ENCODE peak calls at places on chromosome 1, in four cellular contexts. N, T, U and E are unnamed samples.

GRCh38 chr1:160777486-160778089 is 18.4 kb upstream of the LY9 start:
- DNase-seq in N (no peak), T (no peak), U (peak; percentile 68), E (peak; percentile 21)

GRCh38 chr1:2101531-2101930 is 51.3 kb downstream of the PRKCZ start:
- DNase-seq in N (no peak), T (no peak), U (no peak), E (no peak)

GRCh38 chr1:163047951-163048659 is 21.1 kb upstream of the RGS4 start:
- DNase-seq in N (no peak), T (no peak), U (no peak), E (no peak)

GRCh38 chr1:150507912-150508864 is at the start of gene ECM1:
- DNase-seq in N (no peak), T (no peak), U (no peak), E (no peak)

GRCh38 chr1:204545202-204545601 is 29.0 kb downstream of the MDM4 start:
- DNase-seq in N (no peak), T (no peak), U (no peak), E (no peak)

GRCh38 chr1:59013276-59013927 is 229.6 kb upstream of the JUN start:
- DNase-seq in N (no peak), T (no peak), U (peak; percentile 67), E (no peak)

GRCh38 chr1:4165901-4166300 is 265.8 kb upstream of the C1orf174 start:
- DNase-seq in N (no peak), T (no peak), U (no peak), E (no peak)

GRCh38 chr1:68197891-68198290 is 34.4 kb downstream of the WLS start:
- DNase-seq in N (no peak), T (no peak), U (no peak), E (no peak)

GRCh38 chr1:220879509-220880366 is 495 bp downstream of the HLX start:
- DNase-seq in N (no peak), T (no peak), U (peak; percentile 62), E (peak; percentile 90)

GRCh38 chr1:66333463-66334232 is 200.3 kb upstream of the SGIP1 start:
- DNase-seq in N (no peak), T (no peak), U (peak; percentile 12), E (no peak)

GRCh38 chr1:159068877-159069276 is 7.7 kb downstream of the AIM2 start:
- DNase-seq in N (no peak), T (no peak), U (no peak), E (no peak)

GRCh38 chr1:1430114-1430982 is 5.1 kb upstream of the VWA1 start:
- DNase-seq in N (peak; percentile 23), T (peak; percentile 53), U (peak; percentile 70), E (peak; percentile 69)

GRCh38 chr1:89737985-89738510 is 82.8 kb upstream of the LRRC8D start:
- DNase-seq in N (no peak), T (no peak), U (no peak), E (no peak)

GRCh38 chr1:233844697-233845096 is 59.8 kb upstream of the SLC35F3 start:
- DNase-seq in N (no peak), T (no peak), U (no peak), E (no peak)

GRCh38 chr1:167310732-167311131 is 90.0 kb downstream of the POU2F1 start:
- DNase-seq in N (no peak), T (no peak), U (no peak), E (no peak)

GRCh38 chr1:85297855-85298629 is 21.6 kb upstream of the BCL10 start:
- DNase-seq in N (peak; percentile 100), T (no peak), U (peak; percentile 41), E (no peak)

GRCh38 chr1:26012862-26013261 is 8.7 kb upstream of the EXTL1 start:
- DNase-seq in N (no peak), T (no peak), U (no peak), E (no peak)

GRCh38 chr1:28173151-28173979 is 3.1 kb downstream of the PTAFR start:
- DNase-seq in N (no peak), T (no peak), U (no peak), E (no peak)

GRCh38 chr1:224609333-224609732 is 6.8 kb upstream of the CNIH3 start:
- DNase-seq in N (no peak), T (no peak), U (no peak), E (no peak)

GRCh38 chr1:172278478-172278877 is 142.0 kb upstream of the C1orf105 start:
- DNase-seq in N (no peak), T (no peak), U (peak; percentile 68), E (no peak)

GRCh38 chr1:24901791-24902470 is 28.1 kb downstream of the RUNX3 start:
- DNase-seq in N (no peak), T (no peak), U (no peak), E (no peak)

GRCh38 chr1:40476924-40477679 is at the start of gene ZFP69:
- DNase-seq in N (no peak), T (peak; percentile 49), U (peak; percentile 93), E (peak; percentile 97)

GRCh38 chr1:165748550-165748949 is 20.1 kb downstream of the TMCO1 start:
- DNase-seq in N (no peak), T (no peak), U (no peak), E (no peak)

GRCh38 chr1:15117671-15118325 is 35.7 kb upstream of the TMEM51 start:
- DNase-seq in N (no peak), T (no peak), U (no peak), E (no peak)

GRCh38 chr1:6546326-6546725 is 8.0 kb downstream of the NOL9 start:
- DNase-seq in N (no peak), T (no peak), U (no peak), E (no peak)

GRCh38 chr1:222994506-222995229 is 148.4 kb downstream of the TLR5 start:
- DNase-seq in N (peak; percentile 58), T (no peak), U (no peak), E (no peak)

GRCh38 chr1:63408331-63408730 is 40.9 kb downstream of the ALG6 start:
- DNase-seq in N (no peak), T (peak; percentile 53), U (no peak), E (no peak)